ENCODE peak calls at places on chromosome X, in eight cellular contexts. U is NCI-H1105; C is activated T-helper 1 cell treated with anti-CD3 and anti-CD28 coated beads, Interleukin-2, amount 50 U/mL, for 16 hours; I is activated CD8-positive, alpha-beta memory T cell treated with anti-CD3 and anti-CD28 coated beads, Interleukin-2, amount 50 U/mL, for 4 hours; Q is AG09319; R is AML-193; V is stimulated activated CD4-positive, alpha-beta T cell treated with anti-CD3 and anti-CD28 coated beads, Interleukin-1b, Interleukin-23, amount 100 ng/mL, for 48 hours; M is KBM-7. K is an unnamed sample.

GRCh38 chrX:15598031-15598430 is 2.7 kb downstream of the ACE2 start:
- DNase-seq in M (no peak), C (no peak), R (no peak), U (no peak), Q (no peak), I (no peak), V (no peak), K (no peak)

GRCh38 chrX:45238489-45238888 is 37.8 kb upstream of the DIPK2B start:
- DNase-seq in U (no peak), V (no peak), R (no peak), C (no peak), M (no peak), Q (no peak), I (no peak), K (no peak)

GRCh38 chrX:94742772-94743171 is 1068.8 kb downstream of the FAM133A start:
- DNase-seq in C (no peak), I (no peak), U (no peak), R (no peak), Q (no peak), M (no peak), V (no peak), K (no peak)

GRCh38 chrX:134632386-134632785 is 25.9 kb downstream of the PLAC1 start:
- DNase-seq in U (no peak), Q (no peak), C (no peak), R (no peak), I (no peak), V (no peak), M (no peak), K (no peak)

GRCh38 chrX:140815868-140816267 is 106.3 kb downstream of the LINC00632 start:
- DNase-seq in V (no peak), C (no peak), Q (peak; percentile 1), U (no peak), M (no peak), R (no peak), I (no peak), K (peak; percentile 49)

GRCh38 chrX:42290608-42291007 is 367.3 kb upstream of the CASK start:
- DNase-seq in C (no peak), V (no peak), U (no peak), Q (no peak), M (peak; percentile 53), R (peak; percentile 5), I (no peak), K (peak; percentile 13)

GRCh38 chrX:103330601-103331397 is 760 bp downstream of the TCEAL7 start:
- DNase-seq in M (no peak), U (no peak), C (no peak), I (no peak), Q (no peak), V (no peak), R (no peak), K (no peak)

GRCh38 chrX:34659575-34659974 is 2.5 kb upstream of the TMEM47 start:
- DNase-seq in U (no peak), R (no peak), V (no peak), M (no peak), I (no peak), C (no peak), Q (no peak), K (no peak)

GRCh38 chrX:24659646-24660045 is 12.5 kb upstream of the PCYT1B start:
- DNase-seq in C (no peak), Q (no peak), I (no peak), U (no peak), R (no peak), M (no peak), V (no peak), K (no peak)

GRCh38 chrX:71198066-71198465 is 25.0 kb upstream of the GJB1 start:
- DNase-seq in I (no peak), Q (no peak), M (peak; percentile 75), R (peak; percentile 61), V (no peak), U (no peak), C (no peak), K (peak; percentile 67)

GRCh38 chrX:42678133-42678532 is 99.8 kb downstream of the PPP1R2C start:
- DNase-seq in V (no peak), I (no peak), R (no peak), C (no peak), Q (no peak), M (peak; percentile 4), U (no peak), K (no peak)